ENCODE peak calls at places on chromosome 1, in seven cellular contexts. One of them, this sample, is unnamed.

GRCh38 chr1:41890841-41891311 is 27.8 kb downstream of the HIVEP3 start:
- DNase-seq in foreskin melanocyte: no peak
- DNase-seq in dorsolateral prefrontal cortex: no peak
- DNase-seq in epithelial cell of esophagus: peak; percentile 43
- DNase-seq in activated CD4-positive, alpha-beta T cell treated with anti-CD3 and anti-CD28 coated beads for 48 hours: no peak
- DNase-seq in astrocyte of the spinal cord: no peak
- DNase-seq in NCI-H2171: no peak
- DNase-seq in this sample: no peak

GRCh38 chr1:47181955-47182680 is 7.7 kb downstream of the PDZK1IP1 start:
- DNase-seq in foreskin melanocyte: no peak
- DNase-seq in dorsolateral prefrontal cortex: no peak
- DNase-seq in epithelial cell of esophagus: peak; percentile 71
- DNase-seq in activated CD4-positive, alpha-beta T cell treated with anti-CD3 and anti-CD28 coated beads for 48 hours: no peak
- DNase-seq in astrocyte of the spinal cord: no peak
- DNase-seq in NCI-H2171: no peak
- DNase-seq in this sample: peak; percentile 83

GRCh38 chr1:228463559-228464455 is 23.4 kb upstream of the RNF187 start:
- DNase-seq in foreskin melanocyte: peak; percentile 55
- DNase-seq in dorsolateral prefrontal cortex: no peak
- DNase-seq in epithelial cell of esophagus: no peak
- DNase-seq in activated CD4-positive, alpha-beta T cell treated with anti-CD3 and anti-CD28 coated beads for 48 hours: peak; percentile 80
- DNase-seq in astrocyte of the spinal cord: no peak
- DNase-seq in NCI-H2171: peak; percentile 65
- DNase-seq in this sample: no peak

GRCh38 chr1:241715956-241716355 is 63.9 kb downstream of the WDR64 start:
- DNase-seq in foreskin melanocyte: no peak
- DNase-seq in dorsolateral prefrontal cortex: no peak
- DNase-seq in epithelial cell of esophagus: peak; percentile 39
- DNase-seq in activated CD4-positive, alpha-beta T cell treated with anti-CD3 and anti-CD28 coated beads for 48 hours: no peak
- DNase-seq in astrocyte of the spinal cord: no peak
- DNase-seq in NCI-H2171: no peak
- DNase-seq in this sample: no peak

GRCh38 chr1:34983700-34984355 is 1.3 kb downstream of the TMEM35B start:
- DNase-seq in foreskin melanocyte: no peak
- DNase-seq in dorsolateral prefrontal cortex: no peak
- DNase-seq in epithelial cell of esophagus: peak; percentile 27
- DNase-seq in activated CD4-positive, alpha-beta T cell treated with anti-CD3 and anti-CD28 coated beads for 48 hours: no peak
- DNase-seq in astrocyte of the spinal cord: no peak
- DNase-seq in NCI-H2171: no peak
- DNase-seq in this sample: no peak

GRCh38 chr1:179599623-179600249 is 8.1 kb downstream of the TDRD5 start:
- DNase-seq in foreskin melanocyte: peak; percentile 8
- DNase-seq in dorsolateral prefrontal cortex: no peak
- DNase-seq in epithelial cell of esophagus: peak; percentile 60
- DNase-seq in activated CD4-positive, alpha-beta T cell treated with anti-CD3 and anti-CD28 coated beads for 48 hours: peak; percentile 14
- DNase-seq in astrocyte of the spinal cord: peak; percentile 10
- DNase-seq in NCI-H2171: no peak
- DNase-seq in this sample: no peak

GRCh38 chr1:185864889-185865288 is 130.7 kb downstream of the HMCN1 start:
- DNase-seq in foreskin melanocyte: peak; percentile 40
- DNase-seq in dorsolateral prefrontal cortex: no peak
- DNase-seq in epithelial cell of esophagus: peak; percentile 90
- DNase-seq in activated CD4-positive, alpha-beta T cell treated with anti-CD3 and anti-CD28 coated beads for 48 hours: no peak
- DNase-seq in astrocyte of the spinal cord: peak; percentile 89
- DNase-seq in NCI-H2171: no peak
- DNase-seq in this sample: peak; percentile 90

GRCh38 chr1:180343931-180344406 is 113.9 kb downstream of the LHX4 start:
- DNase-seq in foreskin melanocyte: no peak
- DNase-seq in dorsolateral prefrontal cortex: no peak
- DNase-seq in epithelial cell of esophagus: peak; percentile 49
- DNase-seq in activated CD4-positive, alpha-beta T cell treated with anti-CD3 and anti-CD28 coated beads for 48 hours: no peak
- DNase-seq in astrocyte of the spinal cord: peak; percentile 52
- DNase-seq in NCI-H2171: peak; percentile 77
- DNase-seq in this sample: peak; percentile 47

GRCh38 chr1:225870883-225871282 is 11.3 kb downstream of the TMEM63A start:
- DNase-seq in foreskin melanocyte: no peak
- DNase-seq in dorsolateral prefrontal cortex: no peak
- DNase-seq in epithelial cell of esophagus: no peak
- DNase-seq in activated CD4-positive, alpha-beta T cell treated with anti-CD3 and anti-CD28 coated beads for 48 hours: no peak
- DNase-seq in astrocyte of the spinal cord: no peak
- DNase-seq in NCI-H2171: no peak
- DNase-seq in this sample: no peak

GRCh38 chr1:48644190-48644930 is 132.3 kb downstream of the BEND5 start:
- DNase-seq in foreskin melanocyte: no peak
- DNase-seq in dorsolateral prefrontal cortex: no peak
- DNase-seq in epithelial cell of esophagus: no peak
- DNase-seq in activated CD4-positive, alpha-beta T cell treated with anti-CD3 and anti-CD28 coated beads for 48 hours: no peak
- DNase-seq in astrocyte of the spinal cord: no peak
- DNase-seq in NCI-H2171: peak; percentile 45
- DNase-seq in this sample: no peak

GRCh38 chr1:24413350-24414163 is at the start of gene STPG1:
- DNase-seq in foreskin melanocyte: peak; percentile 82
- DNase-seq in dorsolateral prefrontal cortex: peak; percentile 81
- DNase-seq in epithelial cell of esophagus: peak; percentile 82
- DNase-seq in activated CD4-positive, alpha-beta T cell treated with anti-CD3 and anti-CD28 coated beads for 48 hours: peak; percentile 85
- DNase-seq in astrocyte of the spinal cord: peak; percentile 82
- DNase-seq in NCI-H2171: peak; percentile 84
- DNase-seq in this sample: peak; percentile 87

GRCh38 chr1:150973258-150973825 is 1.3 kb downstream of the CERS2 start:
- DNase-seq in foreskin melanocyte: no peak
- DNase-seq in dorsolateral prefrontal cortex: no peak
- DNase-seq in epithelial cell of esophagus: no peak
- DNase-seq in activated CD4-positive, alpha-beta T cell treated with anti-CD3 and anti-CD28 coated beads for 48 hours: peak; percentile 32
- DNase-seq in astrocyte of the spinal cord: no peak
- DNase-seq in NCI-H2171: no peak
- DNase-seq in this sample: no peak

GRCh38 chr1:31633117-31633516 is 11.6 kb downstream of the PEF1 start:
- DNase-seq in foreskin melanocyte: no peak
- DNase-seq in dorsolateral prefrontal cortex: no peak
- DNase-seq in epithelial cell of esophagus: peak; percentile 50
- DNase-seq in activated CD4-positive, alpha-beta T cell treated with anti-CD3 and anti-CD28 coated beads for 48 hours: peak; percentile 61
- DNase-seq in astrocyte of the spinal cord: no peak
- DNase-seq in NCI-H2171: no peak
- DNase-seq in this sample: peak; percentile 25

GRCh38 chr1:6345009-6345408 is 48.6 kb downstream of the ACOT7 start:
- DNase-seq in foreskin melanocyte: no peak
- DNase-seq in dorsolateral prefrontal cortex: no peak
- DNase-seq in epithelial cell of esophagus: no peak
- DNase-seq in activated CD4-positive, alpha-beta T cell treated with anti-CD3 and anti-CD28 coated beads for 48 hours: no peak
- DNase-seq in astrocyte of the spinal cord: no peak
- DNase-seq in NCI-H2171: no peak
- DNase-seq in this sample: no peak

GRCh38 chr1:154609398-154610380 is 1.7 kb upstream of the ADAR start:
- DNase-seq in foreskin melanocyte: no peak
- DNase-seq in dorsolateral prefrontal cortex: no peak
- DNase-seq in epithelial cell of esophagus: peak; percentile 62
- DNase-seq in activated CD4-positive, alpha-beta T cell treated with anti-CD3 and anti-CD28 coated beads for 48 hours: peak; percentile 68
- DNase-seq in astrocyte of the spinal cord: no peak
- DNase-seq in NCI-H2171: no peak
- DNase-seq in this sample: peak; percentile 18

GRCh38 chr1:205360166-205360565 is 3.4 kb upstream of the KLHDC8A start:
- DNase-seq in foreskin melanocyte: no peak
- DNase-seq in dorsolateral prefrontal cortex: peak; percentile 52
- DNase-seq in epithelial cell of esophagus: no peak
- DNase-seq in activated CD4-positive, alpha-beta T cell treated with anti-CD3 and anti-CD28 coated beads for 48 hours: no peak
- DNase-seq in astrocyte of the spinal cord: no peak
- DNase-seq in NCI-H2171: no peak
- DNase-seq in this sample: no peak

GRCh38 chr1:243715285-243715684 is 134.8 kb downstream of the AKT3 start:
- DNase-seq in foreskin melanocyte: no peak
- DNase-seq in dorsolateral prefrontal cortex: no peak
- DNase-seq in epithelial cell of esophagus: no peak
- DNase-seq in activated CD4-positive, alpha-beta T cell treated with anti-CD3 and anti-CD28 coated beads for 48 hours: no peak
- DNase-seq in astrocyte of the spinal cord: no peak
- DNase-seq in NCI-H2171: no peak
- DNase-seq in this sample: no peak

GRCh38 chr1:12528021-12528852 is 89.8 kb downstream of the DHRS3 start:
- DNase-seq in foreskin melanocyte: no peak
- DNase-seq in dorsolateral prefrontal cortex: peak; percentile 51
- DNase-seq in epithelial cell of esophagus: peak; percentile 14
- DNase-seq in activated CD4-positive, alpha-beta T cell treated with anti-CD3 and anti-CD28 coated beads for 48 hours: no peak
- DNase-seq in astrocyte of the spinal cord: peak; percentile 13
- DNase-seq in NCI-H2171: no peak
- DNase-seq in this sample: peak; percentile 13

GRCh38 chr1:203867816-203868215 is 6.4 kb downstream of the SNRPE start:
- DNase-seq in foreskin melanocyte: no peak
- DNase-seq in dorsolateral prefrontal cortex: no peak
- DNase-seq in epithelial cell of esophagus: peak; percentile 19
- DNase-seq in activated CD4-positive, alpha-beta T cell treated with anti-CD3 and anti-CD28 coated beads for 48 hours: no peak
- DNase-seq in astrocyte of the spinal cord: no peak
- DNase-seq in NCI-H2171: no peak
- DNase-seq in this sample: no peak

GRCh38 chr1:182650678-182651669 is 33.4 kb downstream of the RGS8 start:
- DNase-seq in foreskin melanocyte: no peak
- DNase-seq in dorsolateral prefrontal cortex: no peak
- DNase-seq in epithelial cell of esophagus: no peak
- DNase-seq in activated CD4-positive, alpha-beta T cell treated with anti-CD3 and anti-CD28 coated beads for 48 hours: no peak
- DNase-seq in astrocyte of the spinal cord: no peak
- DNase-seq in NCI-H2171: no peak
- DNase-seq in this sample: no peak

GRCh38 chr1:237042892-237043576 is 1.1 kb downstream of the RYR2 start:
- DNase-seq in foreskin melanocyte: no peak
- DNase-seq in dorsolateral prefrontal cortex: no peak
- DNase-seq in epithelial cell of esophagus: peak; percentile 2
- DNase-seq in activated CD4-positive, alpha-beta T cell treated with anti-CD3 and anti-CD28 coated beads for 48 hours: peak; percentile 8
- DNase-seq in astrocyte of the spinal cord: no peak
- DNase-seq in NCI-H2171: peak; percentile 20
- DNase-seq in this sample: no peak

This sample was measured in HT1080.